ENCODE peak calls at places on chromosome 11, in seven cellular contexts. N is Calu3, Y is HTR-8/SVneo, X is heart left ventricle, D is iris pigment epithelial cell, L is right lobe of liver, I is astrocyte of the spinal cord. J is an unnamed sample.
A peak's percentile ranks its signal among the peaks of the same experiment; 100 is the strongest.

GRCh38 chr11:10355257-10355661 is 50.4 kb downstream of the ADM start:
- DNase-seq in I (no peak), Y (peak; percentile 69), D (peak; percentile 94), X (no peak), N (no peak), L (no peak), J (peak; percentile 46)

GRCh38 chr11:64003807-64004589 is 17.8 kb downstream of the OTUB1 start:
- DNase-seq in I (no peak), L (no peak), X (no peak), N (peak; percentile 22), Y (no peak), D (no peak), J (peak; percentile 68)

GRCh38 chr11:98062714-98063113 is 958.0 kb upstream of the CNTN5 start:
- DNase-seq in I (no peak), D (no peak), N (no peak), X (no peak), Y (no peak), L (no peak), J (no peak)

GRCh38 chr11:93577291-93577690 is 34.1 kb upstream of the SMCO4 start:
- DNase-seq in D (peak; percentile 78), N (no peak), I (peak; percentile 74), X (no peak), L (no peak), Y (no peak), J (no peak)

GRCh38 chr11:42462558-42463310 is 849.1 kb upstream of the API5 start:
- DNase-seq in D (no peak), I (peak; percentile 55), N (no peak), Y (no peak), L (no peak), X (no peak), J (no peak)

GRCh38 chr11:72693271-72693968 is 19.2 kb upstream of the PDE2A start:
- DNase-seq in X (no peak), L (no peak), Y (no peak), I (no peak), D (no peak), N (no peak), J (no peak)

GRCh38 chr11:64719406-64719805 is 3.6 kb downstream of the NRXN2 start:
- DNase-seq in I (no peak), L (no peak), D (no peak), X (no peak), Y (no peak), N (no peak), J (no peak)

GRCh38 chr11:132894598-132894997 is 637.7 kb downstream of the OPCML start:
- DNase-seq in L (peak; percentile 72), N (no peak), Y (no peak), D (no peak), X (no peak), I (no peak), J (no peak)

J was measured in Caki2.